ENCODE peak calls at places on chromosomes 6 and 20, in seven cellular contexts. O is activated T-cell treated with anti-CD3 and anti-CD28 coated beads for 1 hour, H is T-cell, V is fibroblast of lung, P is mucosa of descending colon, L is foreskin fibroblast, I is HTR-8/SVneo. M is an unnamed sample.
A peak's percentile ranks its signal among the peaks of the same experiment; 100 is the strongest.

GRCh38 chr6:167697316-167697715 is 129.4 kb upstream of the AFDN start:
- DNase-seq in V (no peak), H (no peak), I (no peak), L (no peak), O (no peak), P (no peak), M (no peak)

GRCh38 chr6:156652231-156652750 is 124.9 kb upstream of the ARID1B start:
- DNase-seq in V (no peak), H (no peak), I (no peak), L (no peak), P (no peak), O (no peak), M (no peak)

GRCh38 chr6:111805511-111806181 is 67.6 kb downstream of the FYN start:
- DNase-seq in H (no peak), V (peak; percentile 75), L (no peak), O (no peak), I (no peak), P (no peak), M (peak; percentile 67)

GRCh38 chr6:40930555-40930954 is 108.5 kb downstream of the UNC5CL start:
- DNase-seq in I (no peak), L (no peak), P (peak; percentile 29), O (no peak), H (no peak), V (peak; percentile 34), M (peak; percentile 6)

GRCh38 chr20:51536116-51537069 is 6.1 kb downstream of the NFATC2 start:
- DNase-seq in I (no peak), L (no peak), H (no peak), P (no peak), V (no peak), O (no peak), M (no peak)

GRCh38 chr6:159493888-159494632 is 199.0 kb downstream of the SOD2 start:
- DNase-seq in L (no peak), H (no peak), I (no peak), O (no peak), V (no peak), P (no peak), M (no peak)

GRCh38 chr6:6801002-6801329 is 212.4 kb downstream of the LY86 start:
- DNase-seq in V (no peak), L (no peak), P (no peak), O (no peak), H (no peak), I (no peak), M (no peak)

GRCh38 chr6:583116-583515 is 73.8 kb downstream of the HUS1B start:
- DNase-seq in P (no peak), V (peak; percentile 17), I (peak; percentile 26), H (no peak), O (no peak), L (no peak), M (no peak)

GRCh38 chr20:6421321-6422030 is 298.6 kb upstream of the FERMT1 start:
- DNase-seq in P (no peak), V (no peak), O (no peak), I (no peak), L (no peak), H (no peak), M (no peak)

GRCh38 chr20:9344080-9344920 is 170.1 kb upstream of the LAMP5 start:
- DNase-seq in P (no peak), I (peak; percentile 28), L (peak; percentile 66), H (no peak), V (peak; percentile 73), O (no peak), M (peak; percentile 35)

GRCh38 chr20:4820833-4821518 is 99.3 kb downstream of the PRND start:
- DNase-seq in O (no peak), I (peak; percentile 69), H (no peak), V (peak; percentile 48), L (peak; percentile 74), P (no peak), M (peak; percentile 38)

GRCh38 chr6:151071295-151071694 is 168.5 kb upstream of the AKAP12 start:
- DNase-seq in O (no peak), I (no peak), L (peak; percentile 91), V (peak; percentile 93), H (no peak), P (no peak), M (peak; percentile 98)

GRCh38 chr6:53309059-53309896 is 39.5 kb downstream of the ELOVL5 start:
- DNase-seq in L (peak; percentile 61), V (peak; percentile 84), O (no peak), H (no peak), I (peak; percentile 23), P (no peak), M (no peak)

GRCh38 chr20:33477386-33478234 is 12.3 kb upstream of the CBFA2T2 start:
- DNase-seq in O (no peak), I (no peak), L (no peak), V (no peak), H (no peak), P (peak; percentile 81), M (no peak)

GRCh38 chr6:46491201-46491788 is at the start of gene RCAN2:
- DNase-seq in I (peak; percentile 48), P (peak; percentile 71), L (peak; percentile 36), O (no peak), V (peak; percentile 26), H (no peak), M (peak; percentile 41)

GRCh38 chr6:36727491-36728021 is 29.9 kb downstream of the RAB44 start:
- DNase-seq in I (no peak), P (no peak), O (no peak), V (no peak), L (no peak), H (no peak), M (peak; percentile 39)

GRCh38 chr20:1472556-1473243 is 6.1 kb upstream of the NSFL1C start:
- DNase-seq in V (no peak), P (no peak), H (no peak), I (no peak), L (no peak), O (no peak), M (no peak)

GRCh38 chr20:24811020-24811419 is 138.0 kb upstream of the CST7 start:
- DNase-seq in L (no peak), I (no peak), V (no peak), H (no peak), P (no peak), O (no peak), M (no peak)

M was measured in brain microvascular endothelial cell.